ENCODE peak calls at places on chromosomes 1 and 21, in five cellular contexts. S, J, Q, G and H are unnamed samples.

GRCh38 chr1:225845633-225846259 is 35.8 kb downstream of the EPHX1 start:
- DNase-seq in S (no peak), J (no peak), Q (peak; percentile 84), G (peak; percentile 86), H (peak; percentile 57)

GRCh38 chr21:31781737-31782136 is 49.8 kb upstream of the SCAF4 start:
- DNase-seq in S (no peak), J (no peak), Q (peak; percentile 61), G (peak; percentile 20), H (no peak)

GRCh38 chr1:202848191-202848542 is 37.4 kb downstream of the PCAT6 start:
- DNase-seq in S (no peak), J (no peak), Q (no peak), G (no peak), H (peak; percentile 77)

GRCh38 chr21:30605968-30606367 is 5.1 kb downstream of the KRTAP22-1 start:
- DNase-seq in S (no peak), J (no peak), Q (no peak), G (peak; percentile 53), H (no peak)

GRCh38 chr1:11273595-11274234 is 717 bp downstream of the UBIAD1 start:
- DNase-seq in S (no peak), J (no peak), Q (no peak), G (peak; percentile 8), H (no peak)

GRCh38 chr1:115463347-115463746 is 125.3 kb upstream of the NGF start:
- DNase-seq in S (no peak), J (no peak), Q (no peak), G (peak; percentile 63), H (no peak)

GRCh38 chr1:156214024-156214748 is 1.4 kb downstream of the PMF1 start:
- DNase-seq in S (no peak), J (no peak), Q (peak; percentile 69), G (peak; percentile 68), H (no peak)

GRCh38 chr1:57957576-57957975 is 533.7 kb upstream of the DAB1 start:
- DNase-seq in S (no peak), J (no peak), Q (no peak), G (no peak), H (no peak)

GRCh38 chr1:162276493-162276892 is 100.2 kb downstream of the SPATA46 start:
- DNase-seq in S (no peak), J (no peak), Q (peak; percentile 61), G (peak; percentile 84), H (peak; percentile 57)

GRCh38 chr1:9909222-9910046 is 635 bp downstream of the CTNNBIP1 start:
- DNase-seq in S (peak; percentile 3), J (no peak), Q (no peak), G (peak; percentile 33), H (no peak)

GRCh38 chr1:110829955-110830553 is 42.9 kb upstream of the CD53 start:
- DNase-seq in S (no peak), J (no peak), Q (peak; percentile 34), G (peak; percentile 63), H (peak; percentile 38)

GRCh38 chr1:31781138-31782065 is 17.3 kb upstream of the ADGRB2 start:
- DNase-seq in S (no peak), J (no peak), Q (no peak), G (no peak), H (no peak)

GRCh38 chr1:94633051-94633450 is 91.5 kb upstream of the F3 start:
- DNase-seq in S (no peak), J (peak; percentile 46), Q (peak; percentile 88), G (no peak), H (no peak)

GRCh38 chr1:13825033-13825432 is 125.0 kb downstream of the PRDM2 start:
- DNase-seq in S (no peak), J (no peak), Q (no peak), G (no peak), H (peak; percentile 25)
- TF ChIP-seq CTCF in S (no peak), J (peak; percentile 30), Q (no peak), G (peak; percentile 42), H (peak; percentile 6)

GRCh38 chr1:209988706-209989105 is 50.7 kb downstream of the SYT14 start:
- DNase-seq in S (no peak), J (no peak), Q (peak; percentile 54), G (peak; percentile 74), H (no peak)

GRCh38 chr1:209989525-209989924 is 51.5 kb downstream of the SYT14 start:
- DNase-seq in S (no peak), J (peak; percentile 1), Q (peak; percentile 53), G (peak; percentile 57), H (peak; percentile 17)

GRCh38 chr1:209996348-209996747 is 58.3 kb downstream of the SYT14 start:
- DNase-seq in S (no peak), J (no peak), Q (no peak), G (no peak), H (no peak)

GRCh38 chr1:209999005-209999404 is 61.0 kb downstream of the SYT14 start:
- DNase-seq in S (no peak), J (no peak), Q (no peak), G (no peak), H (no peak)

DNA sequence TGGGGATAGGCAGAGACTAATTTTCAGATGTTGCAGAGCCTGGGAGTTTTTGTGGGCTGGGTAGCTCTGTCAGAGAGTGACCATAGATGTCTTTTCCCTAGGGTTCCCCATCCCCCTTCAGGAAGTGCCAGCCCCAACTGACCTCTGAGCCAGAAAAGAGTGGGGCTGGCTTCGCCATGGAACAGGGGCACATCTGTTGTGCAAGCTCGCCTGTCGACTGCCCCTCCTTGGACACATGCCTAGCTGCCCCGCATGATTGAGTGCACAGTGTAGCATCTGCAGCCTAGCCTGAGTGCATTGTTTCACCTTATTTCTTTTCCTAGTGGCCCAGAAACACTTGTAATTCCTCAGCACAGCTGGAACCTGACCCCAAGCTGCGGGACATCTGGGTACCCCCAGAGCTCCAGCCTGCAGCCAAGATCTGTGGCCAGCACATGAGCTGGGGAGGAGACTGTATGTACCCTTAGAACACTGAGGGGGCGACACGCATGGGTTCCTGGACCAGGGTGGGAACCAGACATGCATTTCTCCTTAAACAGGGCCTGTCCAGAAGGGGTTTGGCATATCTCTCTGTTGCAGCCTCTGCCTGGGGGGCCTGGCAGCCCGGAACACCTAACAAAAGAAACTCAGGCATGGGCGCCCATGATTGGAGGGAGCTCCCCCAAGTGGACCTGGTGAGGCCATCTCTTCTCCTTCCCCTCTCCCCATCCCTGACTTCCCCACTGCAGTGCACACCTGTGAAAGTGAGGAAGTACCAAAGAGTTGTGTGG is 55.2 kb downstream of the SYT14 start:
- DNase-seq in S (no peak), J (no peak), Q (no peak), G (no peak), H (no peak)
- TF ChIP-seq CTCF in S (no peak), J (no peak), Q (no peak), G (no peak), H (no peak)

GRCh38 chr1:102550729-102551384 is 554.1 kb upstream of the OLFM3 start:
- DNase-seq in S (no peak), J (no peak), Q (peak; percentile 58), G (peak; percentile 55), H (no peak)
- TF ChIP-seq CTCF in S (no peak), J (peak; percentile 78), Q (peak; percentile 76), G (peak; percentile 65), H (peak; percentile 33)

GRCh38 chr1:109771712-109772657 is 8.3 kb upstream of the EPS8L3 start:
- DNase-seq in S (no peak), J (no peak), Q (no peak), G (no peak), H (no peak)

GRCh38 chr1:109775408-109775807 is 11.7 kb upstream of the EPS8L3 start:
- DNase-seq in S (no peak), J (no peak), Q (no peak), G (peak; percentile 44), H (no peak)

GRCh38 chr1:109773203-109773899 is 9.6 kb upstream of the EPS8L3 start:
- DNase-seq in S (peak; percentile 45), J (no peak), Q (peak; percentile 91), G (peak; percentile 88), H (peak; percentile 88)

GRCh38 chr1:109772658-109773202 is 9.0 kb upstream of the EPS8L3 start:
- DNase-seq in S (no peak), J (no peak), Q (no peak), G (no peak), H (no peak)

GRCh38 chr1:109773900-109774485 is 10.3 kb upstream of the EPS8L3 start:
- DNase-seq in S (no peak), J (no peak), Q (no peak), G (no peak), H (no peak)
- TF ChIP-seq CTCF in S (no peak), J (no peak), Q (no peak), G (no peak), H (no peak)